ENCODE peak calls at places on chromosomes 2 and 18, in eight cellular contexts. One of them, this sample, is unnamed.

GRCh38 chr2:42929985-42930581 is 137.7 kb upstream of the HAAO start:
- DNase-seq in breast epithelium: peak
- DNase-seq in HCT116: no peak
- DNase-seq in lower lobe of right lung: no peak
- DNase-seq in CD4-positive, alpha-beta T cell: no peak
- DNase-seq in right lobe of liver: no peak
- DNase-seq in astrocyte of the spinal cord: peak
- DNase-seq in upper lobe of right lung: peak
- DNase-seq in this sample: no peak

GRCh38 chr2:54855434-54855833 is 132.0 kb downstream of the EML6 start:
- DNase-seq in breast epithelium: no peak
- DNase-seq in lower lobe of right lung: no peak
- DNase-seq in upper lobe of right lung: no peak
- DNase-seq in CD4-positive, alpha-beta T cell: no peak
- DNase-seq in astrocyte of the spinal cord: peak
- DNase-seq in right lobe of liver: no peak
- DNase-seq in HCT116: no peak
- DNase-seq in this sample: no peak

GRCh38 chr18:45384137-45384998 is 230.9 kb upstream of the SLC14A2 start:
- DNase-seq in HCT116: peak
- DNase-seq in lower lobe of right lung: no peak
- DNase-seq in astrocyte of the spinal cord: peak
- DNase-seq in breast epithelium: no peak
- DNase-seq in upper lobe of right lung: no peak
- DNase-seq in right lobe of liver: no peak
- DNase-seq in CD4-positive, alpha-beta T cell: no peak
- DNase-seq in this sample: no peak

GRCh38 chr2:11104794-11105660 is 50.2 kb upstream of the SLC66A3 start:
- DNase-seq in breast epithelium: no peak
- DNase-seq in CD4-positive, alpha-beta T cell: no peak
- DNase-seq in lower lobe of right lung: no peak
- DNase-seq in HCT116: no peak
- DNase-seq in astrocyte of the spinal cord: no peak
- DNase-seq in upper lobe of right lung: peak
- DNase-seq in right lobe of liver: no peak
- DNase-seq in this sample: no peak

GRCh38 chr2:205679410-205680009 is 2.8 kb upstream of the NRP2 start:
- DNase-seq in CD4-positive, alpha-beta T cell: no peak
- DNase-seq in breast epithelium: no peak
- DNase-seq in astrocyte of the spinal cord: no peak
- DNase-seq in upper lobe of right lung: no peak
- DNase-seq in lower lobe of right lung: no peak
- DNase-seq in right lobe of liver: no peak
- DNase-seq in HCT116: no peak
- DNase-seq in this sample: no peak

GRCh38 chr18:11002796-11003195 is 146.6 kb downstream of the PIEZO2 start:
- DNase-seq in HCT116: no peak
- DNase-seq in right lobe of liver: no peak
- DNase-seq in upper lobe of right lung: no peak
- DNase-seq in CD4-positive, alpha-beta T cell: no peak
- DNase-seq in lower lobe of right lung: no peak
- DNase-seq in breast epithelium: no peak
- DNase-seq in astrocyte of the spinal cord: no peak
- DNase-seq in this sample: no peak

GRCh38 chr2:158575051-158575635 is 118.4 kb downstream of the PKP4 start:
- DNase-seq in HCT116: no peak
- DNase-seq in lower lobe of right lung: no peak
- DNase-seq in CD4-positive, alpha-beta T cell: no peak
- DNase-seq in breast epithelium: no peak
- DNase-seq in right lobe of liver: no peak
- DNase-seq in astrocyte of the spinal cord: no peak
- DNase-seq in upper lobe of right lung: no peak
- DNase-seq in this sample: no peak

GRCh38 chr2:46294185-46294836 is 2.9 kb upstream of the EPAS1 start:
- DNase-seq in CD4-positive, alpha-beta T cell: peak
- DNase-seq in lower lobe of right lung: no peak
- DNase-seq in HCT116: no peak
- DNase-seq in right lobe of liver: no peak
- DNase-seq in upper lobe of right lung: no peak
- DNase-seq in astrocyte of the spinal cord: no peak
- DNase-seq in breast epithelium: no peak
- DNase-seq in this sample: no peak

GRCh38 chr2:44578401-44579135 is 216.8 kb downstream of the CAMKMT start:
- DNase-seq in upper lobe of right lung: no peak
- DNase-seq in HCT116: no peak
- DNase-seq in right lobe of liver: no peak
- DNase-seq in CD4-positive, alpha-beta T cell: no peak
- DNase-seq in lower lobe of right lung: no peak
- DNase-seq in breast epithelium: no peak
- DNase-seq in astrocyte of the spinal cord: peak
- DNase-seq in this sample: no peak

GRCh38 chr2:216716109-216716508 is 20.8 kb upstream of the IGFBP5 start:
- DNase-seq in lower lobe of right lung: no peak
- DNase-seq in upper lobe of right lung: no peak
- DNase-seq in breast epithelium: peak
- DNase-seq in HCT116: no peak
- DNase-seq in right lobe of liver: no peak
- DNase-seq in CD4-positive, alpha-beta T cell: no peak
- DNase-seq in astrocyte of the spinal cord: no peak
- DNase-seq in this sample: no peak

GRCh38 chr2:199596549-199596948 is 138.8 kb upstream of the SATB2 start:
- DNase-seq in upper lobe of right lung: no peak
- DNase-seq in right lobe of liver: no peak
- DNase-seq in CD4-positive, alpha-beta T cell: no peak
- DNase-seq in astrocyte of the spinal cord: no peak
- DNase-seq in lower lobe of right lung: no peak
- DNase-seq in breast epithelium: no peak
- DNase-seq in HCT116: peak
- DNase-seq in this sample: no peak

GRCh38 chr2:5093056-5093455 is 599.1 kb upstream of the SOX11 start:
- DNase-seq in breast epithelium: no peak
- DNase-seq in right lobe of liver: no peak
- DNase-seq in CD4-positive, alpha-beta T cell: no peak
- DNase-seq in astrocyte of the spinal cord: peak
- DNase-seq in lower lobe of right lung: no peak
- DNase-seq in upper lobe of right lung: no peak
- DNase-seq in HCT116: no peak
- DNase-seq in this sample: no peak

GRCh38 chr2:113282747-113283533 is 4.2 kb upstream of the PAX8 start:
- DNase-seq in right lobe of liver: peak
- DNase-seq in upper lobe of right lung: peak
- DNase-seq in CD4-positive, alpha-beta T cell: no peak
- DNase-seq in HCT116: peak
- DNase-seq in astrocyte of the spinal cord: peak
- DNase-seq in lower lobe of right lung: peak
- DNase-seq in breast epithelium: peak
- DNase-seq in this sample: no peak

GRCh38 chr2:239275037-239275685 is 125.7 kb downstream of the HDAC4 start:
- DNase-seq in HCT116: peak
- DNase-seq in right lobe of liver: no peak
- DNase-seq in breast epithelium: peak
- DNase-seq in CD4-positive, alpha-beta T cell: peak
- DNase-seq in lower lobe of right lung: peak
- DNase-seq in upper lobe of right lung: peak
- DNase-seq in astrocyte of the spinal cord: peak
- DNase-seq in this sample: no peak

GRCh38 chr18:50659091-50660003 is 99.5 kb downstream of the MAPK4 start:
- DNase-seq in right lobe of liver: no peak
- DNase-seq in astrocyte of the spinal cord: no peak
- DNase-seq in CD4-positive, alpha-beta T cell: no peak
- DNase-seq in upper lobe of right lung: no peak
- DNase-seq in lower lobe of right lung: no peak
- DNase-seq in HCT116: peak
- DNase-seq in breast epithelium: no peak
- DNase-seq in this sample: no peak

GRCh38 chr2:99240431-99240830 is 15.0 kb downstream of the LYG2 start:
- DNase-seq in astrocyte of the spinal cord: no peak
- DNase-seq in breast epithelium: no peak
- DNase-seq in right lobe of liver: no peak
- DNase-seq in upper lobe of right lung: no peak
- DNase-seq in lower lobe of right lung: no peak
- DNase-seq in CD4-positive, alpha-beta T cell: no peak
- DNase-seq in HCT116: no peak
- DNase-seq in this sample: no peak
- TF ChIP-seq CTCF in astrocyte of the spinal cord: no peak
- TF ChIP-seq CTCF in breast epithelium: no peak
- TF ChIP-seq CTCF in right lobe of liver: no peak
- TF ChIP-seq CTCF in upper lobe of right lung: no peak
- TF ChIP-seq CTCF in lower lobe of right lung: no peak
- TF ChIP-seq CTCF in CD4-positive, alpha-beta T cell: no peak
- TF ChIP-seq CTCF in HCT116: no peak
- TF ChIP-seq CTCF in this sample: no peak

DNA sequence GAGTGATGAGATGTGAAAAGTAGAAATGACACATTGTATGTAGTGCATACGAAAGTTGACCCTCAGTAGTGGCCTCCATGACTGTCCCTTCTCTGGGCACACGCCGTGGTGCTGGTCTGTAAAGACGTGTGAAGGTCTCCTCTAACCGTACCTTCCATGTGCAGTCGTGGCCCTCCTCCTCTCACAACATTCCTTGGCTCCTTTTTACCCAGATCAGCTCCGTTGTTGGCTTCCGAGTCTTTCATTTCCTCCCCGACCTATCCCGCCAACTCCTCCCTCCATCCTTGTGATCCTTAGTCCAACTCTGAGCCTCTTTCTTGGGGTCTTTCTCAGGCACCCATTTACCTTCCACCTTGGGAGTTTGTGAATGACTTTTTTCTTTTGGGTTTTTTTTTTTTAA is 160.4 kb upstream of the BCL2L11 start:
- DNase-seq in HCT116: no peak
- DNase-seq in lower lobe of right lung: no peak
- DNase-seq in right lobe of liver: no peak
- DNase-seq in astrocyte of the spinal cord: no peak
- DNase-seq in CD4-positive, alpha-beta T cell: no peak
- DNase-seq in upper lobe of right lung: no peak
- DNase-seq in breast epithelium: no peak
- DNase-seq in this sample: no peak
- TF ChIP-seq CTCF in HCT116: no peak
- TF ChIP-seq CTCF in lower lobe of right lung: no peak
- TF ChIP-seq CTCF in right lobe of liver: no peak
- TF ChIP-seq CTCF in astrocyte of the spinal cord: no peak
- TF ChIP-seq CTCF in CD4-positive, alpha-beta T cell: no peak
- TF ChIP-seq CTCF in upper lobe of right lung: no peak
- TF ChIP-seq CTCF in breast epithelium: no peak
- TF ChIP-seq CTCF in this sample: no peak

GRCh38 chr2:141455877-141456276 is 674.9 kb downstream of the LRP1B start:
- DNase-seq in lower lobe of right lung: no peak
- DNase-seq in astrocyte of the spinal cord: no peak
- DNase-seq in CD4-positive, alpha-beta T cell: no peak
- DNase-seq in breast epithelium: no peak
- DNase-seq in right lobe of liver: no peak
- DNase-seq in upper lobe of right lung: no peak
- DNase-seq in HCT116: no peak
- DNase-seq in this sample: no peak
- TF ChIP-seq CTCF in lower lobe of right lung: no peak
- TF ChIP-seq CTCF in astrocyte of the spinal cord: no peak
- TF ChIP-seq CTCF in CD4-positive, alpha-beta T cell: no peak
- TF ChIP-seq CTCF in breast epithelium: no peak
- TF ChIP-seq CTCF in right lobe of liver: no peak
- TF ChIP-seq CTCF in upper lobe of right lung: no peak
- TF ChIP-seq CTCF in HCT116: no peak
- TF ChIP-seq CTCF in this sample: no peak

GRCh38 chr2:160242863-160243552 is 42.9 kb upstream of the ITGB6 start:
- DNase-seq in breast epithelium: no peak
- DNase-seq in astrocyte of the spinal cord: no peak
- DNase-seq in CD4-positive, alpha-beta T cell: no peak
- DNase-seq in HCT116: no peak
- DNase-seq in right lobe of liver: no peak
- DNase-seq in lower lobe of right lung: no peak
- DNase-seq in upper lobe of right lung: no peak
- DNase-seq in this sample: no peak

GRCh38 chr2:160232905-160233475 is 32.9 kb upstream of the ITGB6 start:
- DNase-seq in right lobe of liver: no peak
- DNase-seq in upper lobe of right lung: no peak
- DNase-seq in HCT116: no peak
- DNase-seq in astrocyte of the spinal cord: no peak
- DNase-seq in lower lobe of right lung: no peak
- DNase-seq in breast epithelium: no peak
- DNase-seq in CD4-positive, alpha-beta T cell: no peak
- DNase-seq in this sample: no peak

GRCh38 chr2:160241251-160242137 is 41.4 kb upstream of the ITGB6 start:
- DNase-seq in CD4-positive, alpha-beta T cell: no peak
- DNase-seq in astrocyte of the spinal cord: peak
- DNase-seq in lower lobe of right lung: peak
- DNase-seq in upper lobe of right lung: peak
- DNase-seq in breast epithelium: peak
- DNase-seq in right lobe of liver: no peak
- DNase-seq in HCT116: peak
- DNase-seq in this sample: no peak

DNA sequence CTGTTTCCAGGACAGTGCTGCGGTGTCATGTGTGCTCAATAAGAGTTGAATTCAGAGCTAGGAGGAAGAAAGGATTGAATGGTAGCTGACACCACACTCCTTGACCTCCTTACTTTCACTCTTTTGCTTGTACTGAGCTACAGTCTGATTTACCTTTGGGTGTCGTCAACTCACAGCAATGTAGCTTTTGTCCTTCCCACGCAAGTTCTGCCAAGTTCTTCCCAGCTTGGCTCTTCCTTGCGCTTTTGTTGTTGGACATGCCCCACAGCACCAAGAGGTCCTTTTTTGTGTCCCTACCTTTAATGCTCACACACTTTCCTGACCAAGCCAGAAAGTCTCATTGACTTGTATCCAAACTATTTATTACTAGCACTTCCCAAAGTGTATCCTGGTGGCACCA is 38.3 kb upstream of the ITGB6 start:
- DNase-seq in lower lobe of right lung: no peak
- DNase-seq in right lobe of liver: no peak
- DNase-seq in upper lobe of right lung: no peak
- DNase-seq in CD4-positive, alpha-beta T cell: no peak
- DNase-seq in HCT116: no peak
- DNase-seq in astrocyte of the spinal cord: no peak
- DNase-seq in breast epithelium: peak
- DNase-seq in this sample: no peak
- TF ChIP-seq CTCF in lower lobe of right lung: no peak
- TF ChIP-seq CTCF in right lobe of liver: no peak
- TF ChIP-seq CTCF in upper lobe of right lung: no peak
- TF ChIP-seq CTCF in CD4-positive, alpha-beta T cell: no peak
- TF ChIP-seq CTCF in HCT116: no peak
- TF ChIP-seq CTCF in astrocyte of the spinal cord: no peak
- TF ChIP-seq CTCF in breast epithelium: no peak
- TF ChIP-seq CTCF in this sample: no peak

GRCh38 chr2:51420521-51420920 is 388.6 kb upstream of the NRXN1 start:
- DNase-seq in upper lobe of right lung: no peak
- DNase-seq in astrocyte of the spinal cord: no peak
- DNase-seq in CD4-positive, alpha-beta T cell: no peak
- DNase-seq in HCT116: no peak
- DNase-seq in lower lobe of right lung: no peak
- DNase-seq in right lobe of liver: no peak
- DNase-seq in breast epithelium: no peak
- DNase-seq in this sample: no peak

DNA sequence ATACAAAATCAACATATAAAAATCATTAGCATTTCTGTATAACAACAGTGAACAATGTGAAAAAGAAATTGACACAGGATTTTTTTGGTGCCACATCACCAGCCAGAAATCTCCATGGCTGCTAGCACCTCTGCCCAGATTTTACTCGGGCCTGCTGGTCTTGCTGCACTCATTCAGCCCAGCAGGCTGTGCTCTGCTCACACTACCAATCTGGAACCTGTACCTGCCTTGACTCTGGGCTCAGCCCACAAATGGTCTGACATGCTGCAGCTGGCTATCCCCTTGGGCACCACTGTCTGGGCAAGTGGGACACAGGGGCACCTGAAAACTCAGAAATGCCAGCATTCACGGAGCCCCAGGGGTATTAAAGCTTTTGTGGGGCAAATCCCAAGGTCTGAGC is 392.5 kb upstream of the NRXN1 start:
- DNase-seq in astrocyte of the spinal cord: no peak
- DNase-seq in upper lobe of right lung: no peak
- DNase-seq in CD4-positive, alpha-beta T cell: no peak
- DNase-seq in HCT116: peak
- DNase-seq in right lobe of liver: peak
- DNase-seq in breast epithelium: no peak
- DNase-seq in lower lobe of right lung: no peak
- DNase-seq in this sample: no peak
- TF ChIP-seq CTCF in astrocyte of the spinal cord: no peak
- TF ChIP-seq CTCF in upper lobe of right lung: no peak
- TF ChIP-seq CTCF in CD4-positive, alpha-beta T cell: no peak
- TF ChIP-seq CTCF in HCT116: no peak
- TF ChIP-seq CTCF in right lobe of liver: no peak
- TF ChIP-seq CTCF in breast epithelium: no peak
- TF ChIP-seq CTCF in lower lobe of right lung: no peak
- TF ChIP-seq CTCF in this sample: no peak

This sample was measured in chondrocyte.